ENCODE peak calls at places on chromosomes 1 and 21, in four cellular contexts. One of them, this sample, is unnamed.

GRCh38 chr1:228464487-228464983 is 22.6 kb upstream of the RNF187 start:
- DNase-seq in mammary epithelial cell: peak; percentile 41
- DNase-seq in PC-9: peak; percentile 55
- DNase-seq in HCT116: no peak
- DNase-seq in this sample: peak; percentile 69

GRCh38 chr1:213075725-213076124 is 24.7 kb downstream of the RPS6KC1 start:
- DNase-seq in mammary epithelial cell: no peak
- DNase-seq in PC-9: no peak
- DNase-seq in HCT116: no peak
- DNase-seq in this sample: no peak

GRCh38 chr1:226436855-226437491 is 29.1 kb upstream of the PARP1 start:
- DNase-seq in mammary epithelial cell: peak; percentile 20
- DNase-seq in PC-9: no peak
- DNase-seq in HCT116: no peak
- DNase-seq in this sample: no peak

GRCh38 chr1:245871881-245872280 is 635.2 kb downstream of the SMYD3 start:
- DNase-seq in mammary epithelial cell: no peak
- DNase-seq in PC-9: no peak
- DNase-seq in HCT116: no peak
- DNase-seq in this sample: peak; percentile 100

GRCh38 chr1:10400013-10400412 is 1.1 kb downstream of the PGD start:
- DNase-seq in mammary epithelial cell: no peak
- DNase-seq in PC-9: no peak
- DNase-seq in HCT116: no peak
- DNase-seq in this sample: no peak

GRCh38 chr1:229815076-229815475 is 189.0 kb downstream of the URB2 start:
- DNase-seq in mammary epithelial cell: no peak
- DNase-seq in PC-9: no peak
- DNase-seq in HCT116: no peak
- DNase-seq in this sample: no peak

GRCh38 chr1:32353431-32353830 is 8.9 kb downstream of the FAM229A start:
- DNase-seq in mammary epithelial cell: no peak
- DNase-seq in PC-9: no peak
- DNase-seq in HCT116: no peak
- DNase-seq in this sample: no peak

GRCh38 chr21:33859373-33860102 is 56.1 kb downstream of the ATP5PO start:
- DNase-seq in mammary epithelial cell: no peak
- DNase-seq in PC-9: no peak
- DNase-seq in HCT116: no peak
- DNase-seq in this sample: no peak

GRCh38 chr1:46496505-46496904 is 6.9 kb downstream of the DMBX1 start:
- DNase-seq in mammary epithelial cell: no peak
- DNase-seq in PC-9: no peak
- DNase-seq in HCT116: no peak
- DNase-seq in this sample: no peak

GRCh38 chr1:156896490-156897033 is 3.0 kb downstream of the PEAR1 start:
- DNase-seq in mammary epithelial cell: peak; percentile 88
- DNase-seq in PC-9: peak; percentile 90
- DNase-seq in HCT116: peak; percentile 46
- DNase-seq in this sample: peak; percentile 92

GRCh38 chr1:224640587-224640986 is 24.5 kb downstream of the CNIH3 start:
- DNase-seq in mammary epithelial cell: no peak
- DNase-seq in PC-9: no peak
- DNase-seq in HCT116: no peak
- DNase-seq in this sample: no peak

GRCh38 chr1:209769171-209769904 is 13.5 kb downstream of the TRAF3IP3 start:
- DNase-seq in mammary epithelial cell: peak; percentile 89
- DNase-seq in PC-9: no peak
- DNase-seq in HCT116: no peak
- DNase-seq in this sample: peak; percentile 90

GRCh38 chr1:67679691-67680090 is 5.3 kb upstream of the GADD45A start:
- DNase-seq in mammary epithelial cell: peak; percentile 91
- DNase-seq in PC-9: no peak
- DNase-seq in HCT116: no peak
- DNase-seq in this sample: peak; percentile 45

GRCh38 chr1:153509729-153510354 is 25.9 kb downstream of the S100A6 start:
- DNase-seq in mammary epithelial cell: peak; percentile 19
- DNase-seq in PC-9: peak; percentile 50
- DNase-seq in HCT116: no peak
- DNase-seq in this sample: no peak

GRCh38 chr1:64570267-64570666 is 100.3 kb downstream of the CACHD1 start:
- DNase-seq in mammary epithelial cell: no peak
- DNase-seq in PC-9: no peak
- DNase-seq in HCT116: no peak
- DNase-seq in this sample: no peak

GRCh38 chr1:100629391-100629790 is 90.2 kb upstream of the VCAM1 start:
- DNase-seq in mammary epithelial cell: peak; percentile 27
- DNase-seq in PC-9: no peak
- DNase-seq in HCT116: no peak
- DNase-seq in this sample: no peak

GRCh38 chr1:43603004-43603403 is 46.9 kb upstream of the KDM4A start:
- DNase-seq in mammary epithelial cell: peak; percentile 81
- DNase-seq in PC-9: peak; percentile 58
- DNase-seq in HCT116: no peak
- DNase-seq in this sample: no peak

GRCh38 chr1:228150458-228151169 is 884 bp downstream of the GJC2 start:
- DNase-seq in mammary epithelial cell: no peak
- DNase-seq in PC-9: no peak
- DNase-seq in HCT116: no peak
- DNase-seq in this sample: peak; percentile 74

GRCh38 chr1:180232521-180233043 is 2.5 kb downstream of the LHX4 start:
- DNase-seq in mammary epithelial cell: no peak
- DNase-seq in PC-9: no peak
- DNase-seq in HCT116: no peak
- DNase-seq in this sample: no peak

GRCh38 chr21:46347791-46348381 is 23.9 kb downstream of the PCNT start:
- DNase-seq in mammary epithelial cell: no peak
- DNase-seq in PC-9: no peak
- DNase-seq in HCT116: no peak
- DNase-seq in this sample: peak; percentile 31

GRCh38 chr1:43366601-43367025 is 1.2 kb downstream of the ELOVL1 start:
- DNase-seq in mammary epithelial cell: peak; percentile 22
- DNase-seq in PC-9: peak; percentile 64
- DNase-seq in HCT116: no peak
- DNase-seq in this sample: no peak

GRCh38 chr1:2894381-2895041 is 93.0 kb upstream of the TTC34 start:
- DNase-seq in mammary epithelial cell: no peak
- DNase-seq in PC-9: no peak
- DNase-seq in HCT116: no peak
- DNase-seq in this sample: no peak

GRCh38 chr1:117760069-117760468 is 154.2 kb downstream of the TENT5C start:
- DNase-seq in mammary epithelial cell: peak; percentile 28
- DNase-seq in PC-9: no peak
- DNase-seq in HCT116: no peak
- DNase-seq in this sample: no peak

GRCh38 chr1:74858136-74858535 is 125.2 kb downstream of the TYW3 start:
- DNase-seq in mammary epithelial cell: no peak
- DNase-seq in PC-9: no peak
- DNase-seq in HCT116: no peak
- DNase-seq in this sample: peak; percentile 3

GRCh38 chr1:176694713-176695112 is 231.7 kb downstream of the PAPPA2 start:
- DNase-seq in mammary epithelial cell: no peak
- DNase-seq in PC-9: no peak
- DNase-seq in HCT116: no peak
- DNase-seq in this sample: no peak

GRCh38 chr1:167447521-167448136 is 70.7 kb downstream of the CD247 start:
- DNase-seq in mammary epithelial cell: peak; percentile 18
- DNase-seq in PC-9: peak; percentile 59
- DNase-seq in HCT116: peak; percentile 77
- DNase-seq in this sample: no peak
- H3K79me2 ChIP-seq in mammary epithelial cell: no peaks in the 10 kb centered on the region
- H3K79me2 ChIP-seq in PC-9: no peaks in the 10 kb centered on the region
- H3K79me2 ChIP-seq in HCT116: no peaks in the 10 kb centered on the region
- H3K79me2 ChIP-seq in this sample: no peaks in the 10 kb centered on the region

GRCh38 chr1:27253611-27254010 is 19.2 kb downstream of the WDTC1 start:
- DNase-seq in mammary epithelial cell: no peak
- DNase-seq in PC-9: no peak
- DNase-seq in HCT116: no peak
- DNase-seq in this sample: no peak
- H3K4me2 ChIP-seq in mammary epithelial cell: no peak overlapping the region
- H3K4me2 ChIP-seq in PC-9: no peak overlapping the region
- H3K4me2 ChIP-seq in HCT116: no peak overlapping the region
- H3K4me2 ChIP-seq in this sample: no peak overlapping the region

DNA sequence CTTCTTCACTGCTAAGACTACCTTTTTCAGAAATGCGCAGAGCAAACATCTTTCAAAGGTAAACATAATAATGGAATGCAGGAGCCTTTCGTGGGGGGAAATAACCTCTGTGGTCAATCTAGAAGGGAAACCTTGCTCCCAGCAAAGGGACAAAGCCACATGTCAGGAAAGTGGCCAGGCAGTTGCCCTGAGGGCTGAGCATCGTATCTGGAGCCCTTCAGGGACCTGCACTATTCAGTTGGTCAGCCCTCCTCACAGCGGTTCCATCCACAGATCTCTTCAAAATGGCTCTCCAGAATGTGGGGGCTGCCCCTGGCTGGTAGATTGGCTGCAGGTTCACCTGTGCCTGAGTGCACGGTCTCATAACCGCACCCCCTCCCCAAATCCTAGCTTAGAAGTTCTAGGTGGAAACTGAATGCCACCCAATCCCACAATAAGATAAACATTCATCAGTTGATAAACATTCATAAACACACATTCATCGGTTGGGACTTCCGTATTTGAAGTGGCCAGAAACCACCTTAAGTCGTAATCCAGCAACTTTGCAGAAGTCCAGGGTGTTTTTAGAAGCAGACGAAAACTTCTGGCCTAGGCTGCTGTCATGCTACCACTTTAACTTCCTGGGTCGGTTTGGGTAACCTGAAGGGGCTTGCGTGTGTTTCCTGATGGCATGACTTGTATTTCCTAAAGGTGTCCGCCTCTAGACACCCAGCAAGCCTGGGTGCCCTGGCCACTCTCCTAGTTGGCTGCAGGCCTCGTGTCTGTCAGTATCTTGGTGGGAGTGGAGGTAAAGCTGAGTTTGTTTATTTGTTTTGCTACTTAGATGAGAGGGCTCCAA is 50.5 kb downstream of the RASSF5 start:
- DNase-seq in mammary epithelial cell: no peak
- DNase-seq in PC-9: no peak
- DNase-seq in HCT116: no peak
- DNase-seq in this sample: no peak
- TF ChIP-seq EZH2 in mammary epithelial cell: no peak
- TF ChIP-seq EZH2 in PC-9: no peak
- TF ChIP-seq EZH2 in HCT116: no peak
- TF ChIP-seq EZH2 in this sample: no peak

GRCh38 chr1:220233927-220234326 is 38.3 kb downstream of the RAB3GAP2 start:
- DNase-seq in mammary epithelial cell: no peak
- DNase-seq in PC-9: no peak
- DNase-seq in HCT116: no peak
- DNase-seq in this sample: no peak
- H3K79me2 ChIP-seq in mammary epithelial cell: peaks cover 85% of the 10 kb centered on the region
- H3K79me2 ChIP-seq in PC-9: peaks cover 12% of the 10 kb centered on the region
- H3K79me2 ChIP-seq in HCT116: peaks cover 21% of the 10 kb centered on the region
- H3K79me2 ChIP-seq in this sample: peaks cover 64% of the 10 kb centered on the region

DNA sequence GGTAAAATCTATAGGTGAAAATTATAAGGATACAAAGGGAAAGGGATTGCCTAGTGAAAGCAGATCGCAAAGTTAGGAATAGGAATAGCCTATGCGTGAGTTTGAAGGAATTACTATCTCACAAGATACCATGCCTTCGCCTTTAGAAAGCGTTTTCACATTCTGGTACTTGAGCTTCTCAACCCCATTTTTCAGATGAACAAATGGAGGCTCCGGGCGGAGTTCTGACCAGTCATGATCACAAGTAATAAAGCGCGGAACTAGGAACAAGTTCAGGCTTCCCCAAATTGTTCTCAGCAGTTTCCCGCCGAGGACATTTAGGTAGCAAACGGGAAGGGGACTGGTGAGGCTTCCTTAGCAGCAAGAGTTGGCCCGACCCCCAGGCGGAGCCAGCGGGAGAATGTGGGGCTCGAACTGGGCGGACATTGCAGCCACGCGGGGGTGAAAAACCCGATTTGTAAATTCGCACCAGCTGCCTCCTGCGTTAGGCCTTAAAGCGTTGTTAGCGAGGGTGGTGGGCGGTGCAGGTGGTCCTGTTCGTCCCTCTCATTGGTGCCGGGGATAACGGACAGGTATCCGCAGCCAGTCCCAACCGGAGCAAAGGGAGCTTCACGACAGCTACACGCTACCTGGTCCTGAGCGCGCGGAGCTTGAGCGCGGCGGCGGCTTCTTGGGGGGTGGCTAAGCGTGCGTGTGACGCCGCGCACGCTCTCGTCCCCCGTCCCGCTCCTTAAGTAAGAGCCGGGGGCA is 15.4 kb downstream of the SEMA6C start:
- DNase-seq in mammary epithelial cell: peak; percentile 17
- DNase-seq in PC-9: peak; percentile 84
- DNase-seq in HCT116: no peak
- DNase-seq in this sample: peak; percentile 86
- H3K4me2 ChIP-seq in mammary epithelial cell: peak overlapping the region; percentile 52
- H3K4me2 ChIP-seq in PC-9: peak overlapping the region; percentile 76
- H3K4me2 ChIP-seq in HCT116: no peak overlapping the region
- H3K4me2 ChIP-seq in this sample: peak overlapping the region; percentile 83

DNA sequence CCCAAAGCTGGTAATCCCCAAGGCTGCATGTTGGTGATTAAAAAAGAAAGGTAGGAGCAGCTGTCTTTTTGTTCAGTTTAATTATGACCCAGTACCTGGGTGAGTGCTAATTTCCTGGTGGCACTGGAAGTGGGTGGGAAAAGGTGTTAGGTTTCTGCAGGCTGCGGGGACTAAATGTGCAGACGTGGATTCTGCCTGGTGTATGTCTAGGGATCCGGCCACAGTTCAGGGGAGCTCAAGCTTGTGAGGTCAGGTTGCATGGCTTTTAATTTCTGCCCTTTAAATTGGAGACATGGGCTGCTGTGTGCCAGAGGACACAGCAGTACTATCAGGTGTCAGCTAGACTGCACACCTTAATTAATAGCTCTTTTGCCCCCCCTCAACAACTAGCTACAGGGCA is 20.3 kb upstream of the TBX19 start:
- DNase-seq in mammary epithelial cell: no peak
- DNase-seq in PC-9: no peak
- DNase-seq in HCT116: no peak
- DNase-seq in this sample: no peak
- TF ChIP-seq EZH2 in mammary epithelial cell: no peak
- TF ChIP-seq EZH2 in PC-9: no peak
- TF ChIP-seq EZH2 in HCT116: no peak
- TF ChIP-seq EZH2 in this sample: no peak

DNA sequence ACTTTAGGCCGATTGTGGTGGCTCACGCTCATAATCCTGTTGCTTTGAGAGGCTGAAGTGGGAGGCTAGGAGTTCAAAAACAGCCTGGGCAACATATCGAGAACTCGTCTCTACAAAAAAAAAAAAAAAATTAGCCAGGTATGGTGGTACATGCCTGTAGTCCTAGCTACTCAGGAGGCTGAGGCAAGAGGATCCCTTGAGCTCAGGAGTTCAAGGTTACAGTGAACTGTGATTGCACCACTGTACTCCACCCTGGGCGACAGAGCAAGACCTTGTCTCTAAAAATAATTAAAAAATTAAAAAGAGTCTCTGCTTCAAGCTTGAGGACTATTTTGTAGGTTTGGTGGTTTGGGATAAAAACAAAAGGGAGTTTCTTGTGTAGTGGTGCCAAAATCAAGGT is 21.2 kb downstream of the KDM1A start:
- DNase-seq in mammary epithelial cell: no peak
- DNase-seq in PC-9: no peak
- DNase-seq in HCT116: no peak
- DNase-seq in this sample: no peak
- H3K79me2 ChIP-seq in mammary epithelial cell: peaks cover 85% of the 10 kb centered on the region
- H3K79me2 ChIP-seq in PC-9: peaks cover 98% of the 10 kb centered on the region
- H3K79me2 ChIP-seq in HCT116: peaks cover 95% of the 10 kb centered on the region
- H3K79me2 ChIP-seq in this sample: peaks cover 94% of the 10 kb centered on the region

This sample was measured in astrocyte.